ENCODE peak calls at places on chromosome 19, in six cellular contexts. P, Z, G, O, E and W are unnamed samples. For H3K79me2, the result is how much of the 10 kb centered on the place peaks cover.

GRCh38 chr19:32810452-32810851 is 59.1 kb downstream of the SLC7A9 start:
- DNase-seq in P (no peak), Z (no peak), G (no peak), O (no peak), E (no peak), W (no peak)

GRCh38 chr19:15323496-15324235 is 8.7 kb downstream of the BRD4 start:
- DNase-seq in P (peak), Z (no peak), G (no peak), O (no peak), E (no peak), W (no peak)

GRCh38 chr19:4529924-4530522 is 5.0 kb downstream of the PLIN5 start:
- DNase-seq in P (no peak), Z (no peak), G (no peak), O (no peak), E (no peak), W (no peak)

GRCh38 chr19:33266971-33267484 is 35.3 kb downstream of the CEBPA start:
- DNase-seq in P (no peak), Z (no peak), G (no peak), O (no peak), E (no peak), W (no peak)

GRCh38 chr19:35509861-35510625 is 3.4 kb downstream of the DMKN start:
- DNase-seq in P (peak), Z (peak), G (peak), O (peak), E (peak), W (peak)

GRCh38 chr19:50870417-50871089 is 2.7 kb upstream of the KLK2 start:
- DNase-seq in P (no peak), Z (peak), G (peak), O (no peak), E (peak), W (no peak)

GRCh38 chr19:33731886-33732285 is 64.8 kb upstream of the KCTD15 start:
- DNase-seq in P (no peak), Z (no peak), G (no peak), O (no peak), E (no peak), W (no peak)

GRCh38 chr19:18069383-18069782 is 17.4 kb downstream of the IL12RB1 start:
- DNase-seq in P (no peak), Z (no peak), G (peak), O (no peak), E (no peak), W (no peak)

GRCh38 chr19:53192771-53193533 is at the start of gene ZNF665:
- DNase-seq in P (peak), Z (peak), G (peak), O (no peak), E (no peak), W (peak)

GRCh38 chr19:55340144-55340783 is 588 bp downstream of the KMT5C start:
- DNase-seq in P (no peak), Z (no peak), G (peak), O (no peak), E (peak), W (no peak)

GRCh38 chr19:4531562-4532165 is 3.4 kb downstream of the PLIN5 start:
- DNase-seq in P (no peak), Z (no peak), G (peak), O (no peak), E (no peak), W (no peak)

GRCh38 chr19:3466630-3467029 is 13.7 kb downstream of the SMIM24 start:
- DNase-seq in P (no peak), Z (no peak), G (no peak), O (no peak), E (no peak), W (no peak)

GRCh38 chr19:32677657-32678056 is 2.0 kb downstream of the RGS9BP start:
- DNase-seq in P (no peak), Z (peak), G (no peak), O (no peak), E (no peak), W (no peak)

GRCh38 chr19:5113633-5114586 is 145.0 kb downstream of the KDM4B start:
- DNase-seq in P (no peak), Z (no peak), G (no peak), O (no peak), E (no peak), W (no peak)

GRCh38 chr19:49988433-49988832 is 27.5 kb upstream of the SIGLEC11 start:
- DNase-seq in P (peak), Z (no peak), G (no peak), O (no peak), E (no peak), W (peak)

GRCh38 chr19:48815870-48816501 is 5.2 kb upstream of the BCAT2 start:
- DNase-seq in P (no peak), Z (no peak), G (peak), O (no peak), E (peak), W (no peak)

GRCh38 chr19:50510700-50511068 is 307 bp downstream of the JOSD2 start:
- DNase-seq in P (no peak), Z (no peak), G (no peak), O (no peak), E (no peak), W (no peak)

GRCh38 chr19:51726049-51726448 is 2.3 kb upstream of the HAS1 start:
- DNase-seq in P (peak), Z (no peak), G (no peak), O (no peak), E (no peak), W (no peak)

GRCh38 chr19:17511724-17512573 is 500 bp downstream of the PGLS start:
- DNase-seq in P (peak), Z (peak), G (peak), O (peak), E (peak), W (peak)

GRCh38 chr19:33306853-33307792 is 4.8 kb upstream of the CEBPA start:
- DNase-seq in P (no peak), Z (no peak), G (no peak), O (no peak), E (no peak), W (no peak)

GRCh38 chr19:30752201-30752600 is 380.0 kb downstream of the ZNF536 start:
- DNase-seq in P (no peak), Z (no peak), G (no peak), O (no peak), E (no peak), W (no peak)

GRCh38 chr19:17248011-17248776 is 2.5 kb upstream of the NR2F6 start:
- DNase-seq in P (no peak), Z (peak), G (no peak), O (no peak), E (no peak), W (no peak)

GRCh38 chr19:31499826-31500539 is 150.7 kb upstream of the TSHZ3 start:
- DNase-seq in P (no peak), Z (no peak), G (no peak), O (no peak), E (no peak), W (no peak)

GRCh38 chr19:14450168-14450874 is 17.2 kb downstream of the PKN1 start:
- DNase-seq in P (peak), Z (peak), G (peak), O (peak), E (peak), W (peak)

GRCh38 chr19:16233081-16233776 is 35.5 kb downstream of the AP1M1 start:
- DNase-seq in P (no peak), Z (no peak), G (peak), O (no peak), E (no peak), W (no peak)

GRCh38 chr19:1171755-1172352 is 2.2 kb downstream of the SBNO2 start:
- DNase-seq in P (peak), Z (peak), G (no peak), O (no peak), E (peak), W (peak)

GRCh38 chr19:1173845-1174809 is at the start of gene SBNO2:
- DNase-seq in P (peak), Z (peak), G (peak), O (peak), E (peak), W (peak)

GRCh38 chr19:1172353-1173159 is 1.5 kb downstream of the SBNO2 start:
- DNase-seq in P (peak), Z (peak), G (peak), O (no peak), E (peak), W (peak)

GRCh38 chr19:1175020-1175419 is 952 bp upstream of the SBNO2 start:
- DNase-seq in P (no peak), Z (no peak), G (no peak), O (no peak), E (no peak), W (no peak)

GRCh38 chr19:1173160-1173844 is 766 bp downstream of the SBNO2 start:
- DNase-seq in P (peak), Z (peak), G (peak), O (no peak), E (peak), W (no peak)
- H3K79me2 ChIP-seq in P (half or more), Z (half or more), G (half or more), O (half or more), E (half or more), W (half or more)

DNA sequence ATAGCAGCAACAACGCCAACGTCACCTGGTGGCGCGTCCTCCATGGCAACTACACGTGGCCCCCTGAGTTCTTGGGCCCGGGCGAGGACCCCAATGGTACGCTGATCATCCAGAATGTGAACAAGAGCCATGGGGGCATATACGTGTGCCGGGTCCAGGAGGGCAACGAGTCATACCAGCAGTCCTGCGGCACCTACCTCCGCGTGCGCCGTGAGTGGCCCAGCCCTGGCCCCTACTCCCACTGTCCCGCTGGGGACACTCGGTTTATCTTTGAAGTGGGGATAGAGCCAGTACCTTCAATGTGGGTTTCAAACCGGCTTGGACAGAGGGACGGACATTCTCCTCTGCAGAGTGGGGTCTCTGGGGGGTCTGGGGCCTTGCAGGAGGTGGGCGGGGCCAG is 2.0 kb downstream of the CD79A start:
- DNase-seq in P (no peak), Z (no peak), G (no peak), O (no peak), E (no peak), W (no peak)
- H3K9ac ChIP-seq in P (no peak), Z (no peak), G (no peak), O (no peak), E (no peak), W (no peak)

GRCh38 chr19:45958320-45958719 is 15.3 kb downstream of the NOVA2 start:
- DNase-seq in P (no peak), Z (no peak), G (no peak), O (no peak), E (no peak), W (no peak)

GRCh38 chr19:45955905-45956608 is 17.6 kb downstream of the NOVA2 start:
- DNase-seq in P (no peak), Z (no peak), G (peak), O (peak), E (no peak), W (peak)

GRCh38 chr19:45960595-45961235 is 12.9 kb downstream of the NOVA2 start:
- DNase-seq in P (no peak), Z (peak), G (peak), O (no peak), E (no peak), W (no peak)

GRCh38 chr19:45959517-45960025 is 14.1 kb downstream of the NOVA2 start:
- DNase-seq in P (no peak), Z (no peak), G (no peak), O (no peak), E (no peak), W (no peak)

GRCh38 chr19:45958763-45959516 is 14.7 kb downstream of the NOVA2 start:
- DNase-seq in P (no peak), Z (no peak), G (no peak), O (no peak), E (no peak), W (peak)
- TF ChIP-seq EZH2phosphoT487 in P (no peak), Z (no peak), G (no peak), O (no peak), E (no peak), W (no peak)

DNA sequence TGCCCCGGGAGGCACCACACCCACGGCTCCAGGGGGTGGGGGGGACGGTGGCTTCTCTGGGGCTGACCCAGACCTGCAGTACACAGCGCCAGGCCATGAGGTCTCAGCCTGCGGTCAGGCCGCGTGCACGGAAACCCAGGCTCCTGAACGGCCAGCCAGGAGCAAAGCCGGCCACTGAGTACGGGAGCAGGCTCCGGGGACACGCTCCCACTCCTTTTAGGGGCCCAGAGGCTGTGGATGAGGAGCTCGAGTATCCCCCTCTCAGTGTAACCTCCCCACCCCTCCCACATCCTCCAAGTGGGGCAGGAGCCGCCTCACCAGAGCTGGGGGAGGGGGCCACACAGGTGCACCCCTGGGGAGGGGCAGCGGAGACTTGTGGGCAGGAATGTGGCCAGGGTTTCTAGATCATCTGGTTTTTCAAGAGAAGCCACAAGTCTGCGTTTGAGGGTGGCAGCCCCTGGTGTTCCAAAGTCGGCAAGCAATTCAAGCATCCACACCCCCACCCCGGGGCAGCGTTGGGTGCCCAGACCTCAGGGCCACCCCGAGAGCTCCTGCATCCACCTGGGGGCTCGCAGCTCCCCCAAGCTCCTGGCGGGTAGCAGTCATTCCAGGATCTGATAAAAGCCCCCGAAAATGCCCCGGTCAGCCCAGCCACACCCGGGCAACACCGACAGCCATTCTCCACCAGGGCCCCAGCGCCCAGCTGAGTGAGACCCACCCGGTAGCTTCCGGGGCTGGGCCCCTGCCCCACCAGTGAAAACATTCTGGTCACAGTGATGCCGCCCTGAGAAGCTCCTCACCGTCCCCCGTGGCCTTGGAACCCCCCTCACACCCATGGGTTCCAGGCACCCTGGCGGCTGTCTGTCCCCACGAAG is 6.1 kb downstream of the SBNO2 start:
- DNase-seq in P (no peak), Z (no peak), G (no peak), O (no peak), E (no peak), W (peak)
- H3K79me2 ChIP-seq in P (half or more), Z (half or more), G (half or more), O (half or more), E (half or more), W (half or more)

GRCh38 chr19:2231621-2232221 is 4.4 kb downstream of the PLEKHJ1 start:
- DNase-seq in P (peak), Z (no peak), G (peak), O (no peak), E (no peak), W (no peak)
- H3K9ac ChIP-seq in P (no peak), Z (no peak), G (no peak), O (no peak), E (no peak), W (no peak)

GRCh38 chr19:39680593-39680992 is 23.7 kb upstream of the LGALS14 start:
- DNase-seq in P (no peak), Z (no peak), G (no peak), O (no peak), E (no peak), W (no peak)
- TF ChIP-seq EZH2phosphoT487 in P (no peak), Z (no peak), G (no peak), O (no peak), E (no peak), W (no peak)

GRCh38 chr19:47512948-47513319 is 1.9 kb downstream of the NAPA start:
- DNase-seq in P (no peak), Z (no peak), G (no peak), O (no peak), E (no peak), W (no peak)

GRCh38 chr19:47512183-47512947 is 2.5 kb downstream of the NAPA start:
- DNase-seq in P (peak), Z (no peak), G (no peak), O (no peak), E (no peak), W (peak)

GRCh38 chr19:47514869-47515588 is at the start of gene NAPA:
- DNase-seq in P (peak), Z (peak), G (peak), O (peak), E (peak), W (peak)

GRCh38 chr19:47511681-47512080 is 3.2 kb downstream of the NAPA start:
- DNase-seq in P (peak), Z (no peak), G (no peak), O (no peak), E (no peak), W (no peak)

GRCh38 chr19:47514151-47514868 is 553 bp downstream of the NAPA start:
- DNase-seq in P (peak), Z (peak), G (peak), O (no peak), E (peak), W (no peak)
- H3K79me2 ChIP-seq in P (half or more), Z (half or more), G (half or more), O (under half), E (half or more), W (half or more)

DNA sequence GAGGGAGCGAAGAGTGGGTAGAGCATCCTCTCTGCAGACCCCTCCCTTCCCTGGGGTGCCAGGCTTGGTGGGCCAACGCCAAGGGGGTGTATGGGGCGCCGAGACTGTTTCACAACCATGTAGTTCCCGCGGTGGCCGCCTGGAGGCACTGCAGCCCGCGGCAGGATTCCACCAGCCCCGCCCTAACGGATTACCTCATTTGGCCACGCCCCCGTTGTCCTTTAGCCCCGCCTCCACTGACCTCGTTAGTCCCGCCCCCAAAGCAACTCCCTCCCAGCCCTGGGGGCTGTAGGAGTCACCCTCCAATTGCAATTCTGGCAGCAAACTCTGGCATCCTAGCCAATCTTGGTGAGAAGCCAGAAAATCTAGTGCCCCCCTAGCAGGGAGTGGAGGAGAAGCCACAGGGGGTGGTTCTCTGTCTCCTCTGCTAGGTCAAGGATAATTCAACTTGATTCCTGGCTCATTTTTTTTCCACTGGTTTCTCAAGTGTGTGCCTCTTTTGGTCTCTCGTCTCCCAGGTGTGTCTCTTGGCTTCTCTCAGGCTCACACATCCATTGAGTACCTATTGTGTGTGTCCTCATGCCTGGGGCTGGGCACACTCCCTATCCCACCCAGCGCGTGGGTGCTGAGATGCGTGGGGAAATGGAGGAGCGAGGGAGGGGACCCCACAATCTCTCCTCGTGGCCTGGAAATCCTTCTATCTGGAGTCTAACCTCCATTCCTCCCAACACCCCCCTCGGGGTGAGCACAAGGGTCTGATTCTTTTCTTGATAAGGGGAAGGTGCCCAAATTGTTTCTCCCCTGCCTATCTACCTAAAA is 2.0 kb downstream of the OLFM2 start:
- DNase-seq in P (peak), Z (peak), G (peak), O (peak), E (peak), W (peak)
- H3K9ac ChIP-seq in P (no peak), Z (no peak), G (no peak), O (peak), E (no peak), W (no peak)